ENCODE peak calls at places on chromosomes 2 and 18, in seven cellular contexts. T is GM23338, C is endothelial cell of umbilical vein, V is breast epithelium, Q is GM12892, F is SK-N-SH, G is GM12878. A is an unnamed sample.

GRCh38 chr2:113720167-113720566 is 36.3 kb downstream of the SLC35F5 start:
- DNase-seq in T (peak), C (peak), V (no peak), Q (no peak), F (peak), G (no peak), A (no peak)

GRCh38 chr2:220043155-220043992 is 415.9 kb downstream of the SLC4A3 start:
- DNase-seq in T (no peak), C (no peak), V (no peak), Q (no peak), F (no peak), G (no peak), A (no peak)

GRCh38 chr2:18154259-18154658 is 275.8 kb downstream of the KCNS3 start:
- DNase-seq in T (no peak), C (no peak), V (no peak), Q (no peak), F (no peak), G (no peak), A (no peak)

GRCh38 chr18:59096098-59096779 is 43.4 kb upstream of the SEC11C start:
- DNase-seq in T (peak), C (no peak), V (no peak), Q (no peak), F (peak), G (no peak), A (no peak)

GRCh38 chr18:23721711-23722479 is 32.6 kb downstream of the LAMA3 start:
- DNase-seq in T (no peak), C (peak), V (no peak), Q (no peak), F (no peak), G (no peak), A (no peak)

GRCh38 chr18:37248281-37248680 is 317.3 kb downstream of the CELF4 start:
- DNase-seq in T (no peak), C (no peak), V (no peak), Q (no peak), F (no peak), G (no peak), A (no peak)

GRCh38 chr2:30990176-30990575 is 148.1 kb downstream of the GALNT14 start:
- DNase-seq in T (no peak), C (no peak), V (no peak), Q (no peak), F (peak), G (no peak), A (no peak)

GRCh38 chr2:7053650-7054262 is 136.5 kb downstream of the RNF144A start:
- DNase-seq in T (no peak), C (no peak), V (no peak), Q (no peak), F (peak), G (no peak), A (no peak)

GRCh38 chr2:71700880-71701397 is 247.6 kb downstream of the DYSF start:
- DNase-seq in T (no peak), C (no peak), V (peak), Q (no peak), F (no peak), G (no peak), A (no peak)
- TF ChIP-seq POLR2AphosphoS5 in T (no peak), C (no peak), V (no peak), Q (no peak), F (no peak), G (no peak), A (no peak)

GRCh38 chr18:11944786-11945185 is 36.5 kb upstream of the IMPA2 start:
- DNase-seq in T (no peak), C (no peak), V (no peak), Q (no peak), F (no peak), G (no peak), A (no peak)

GRCh38 chr18:11946756-11947155 is 34.6 kb upstream of the IMPA2 start:
- DNase-seq in T (peak), C (no peak), V (no peak), Q (no peak), F (no peak), G (no peak), A (no peak)

GRCh38 chr18:11948852-11949523 is 32.3 kb upstream of the IMPA2 start:
- DNase-seq in T (peak), C (no peak), V (no peak), Q (no peak), F (no peak), G (no peak), A (no peak)

GRCh38 chr18:11950824-11951223 is 30.5 kb upstream of the IMPA2 start:
- DNase-seq in T (no peak), C (no peak), V (no peak), Q (no peak), F (no peak), G (no peak), A (no peak)

GRCh38 chr18:11947214-11948119 is 33.8 kb upstream of the IMPA2 start:
- DNase-seq in T (peak), C (peak), V (peak), Q (peak), F (no peak), G (peak), A (peak)
- TF ChIP-seq POLR2AphosphoS5 in T (peak), C (no peak), V (peak), Q (no peak), F (no peak), G (no peak), A (peak)

DNA sequence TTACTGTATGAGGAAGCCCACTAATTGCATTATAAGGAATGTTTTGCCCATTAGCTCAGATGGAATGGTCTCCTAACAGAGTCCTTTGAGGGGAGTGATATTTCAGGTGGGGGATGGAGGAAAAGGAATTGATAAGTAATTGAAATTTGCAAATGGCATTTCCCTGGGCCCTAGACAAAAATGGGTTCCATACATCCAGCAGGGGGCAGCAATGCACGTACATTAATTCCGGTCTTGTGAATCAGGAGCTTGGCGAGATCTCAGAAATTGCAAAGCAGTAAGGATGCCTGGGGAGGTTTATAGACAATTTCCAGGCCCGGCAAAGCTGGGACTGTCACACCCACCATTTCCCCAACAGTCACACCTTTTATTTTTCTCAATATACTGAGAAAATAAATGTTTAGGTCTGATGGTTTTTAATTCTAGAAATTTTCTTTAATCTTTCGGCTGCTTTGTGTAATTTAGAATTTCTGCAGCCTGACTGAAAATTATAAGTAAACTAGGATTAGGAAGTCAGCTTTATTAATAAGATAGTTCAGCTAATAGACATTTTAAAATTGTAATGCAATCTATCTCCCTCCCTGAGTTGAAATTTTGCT is 122.8 kb downstream of the LYPD1 start:
- DNase-seq in T (peak), C (peak), V (peak), Q (peak), F (peak), G (peak), A (peak)
- TF ChIP-seq POLR2AphosphoS5 in T (no peak), C (no peak), V (no peak), Q (no peak), F (no peak), G (no peak), A (no peak)

GRCh38 chr2:96115631-96116423 is 544 bp downstream of the ADRA2B start:
- DNase-seq in T (peak), C (no peak), V (no peak), Q (no peak), F (no peak), G (no peak), A (peak)

GRCh38 chr2:96116879-96117533 is 635 bp upstream of the ADRA2B start:
- DNase-seq in T (peak), C (peak), V (no peak), Q (peak), F (peak), G (no peak), A (peak)

GRCh38 chr2:96114903-96115581 is 1.3 kb downstream of the ADRA2B start:
- DNase-seq in T (no peak), C (no peak), V (no peak), Q (no peak), F (no peak), G (no peak), A (no peak)

GRCh38 chr2:96117701-96118588 is 1.6 kb upstream of the ADRA2B start:
- DNase-seq in T (peak), C (no peak), V (no peak), Q (no peak), F (peak), G (no peak), A (no peak)

DNA sequence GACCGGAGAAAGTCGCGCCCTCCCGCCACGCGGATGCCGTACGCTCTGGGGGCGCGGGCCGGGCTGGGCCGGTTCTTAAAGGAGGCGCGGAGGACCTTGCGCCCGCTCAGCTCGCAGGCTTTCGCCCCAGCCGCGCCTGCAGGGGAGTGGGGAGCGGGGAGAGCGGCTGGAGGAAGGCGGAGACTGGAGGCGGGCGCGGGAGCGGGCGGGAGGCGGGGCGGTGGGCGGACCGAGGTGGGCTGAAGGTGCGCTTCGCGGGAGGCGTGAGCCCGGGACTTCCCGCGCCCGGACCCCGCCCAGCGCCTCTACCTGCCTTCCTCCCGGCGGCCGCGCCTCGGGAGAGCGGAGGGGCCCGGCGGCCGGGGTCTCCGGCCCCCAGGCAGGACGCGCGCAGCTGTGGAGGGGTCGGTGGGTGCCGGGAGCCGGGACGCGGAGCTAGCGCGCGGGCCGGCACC is at the start of gene ADRA2B:
- DNase-seq in T (peak), C (peak), V (peak), Q (peak), F (peak), G (no peak), A (peak)
- TF ChIP-seq POLR2AphosphoS5 in T (peak), C (no peak), V (no peak), Q (no peak), F (no peak), G (no peak), A (no peak)

DNA sequence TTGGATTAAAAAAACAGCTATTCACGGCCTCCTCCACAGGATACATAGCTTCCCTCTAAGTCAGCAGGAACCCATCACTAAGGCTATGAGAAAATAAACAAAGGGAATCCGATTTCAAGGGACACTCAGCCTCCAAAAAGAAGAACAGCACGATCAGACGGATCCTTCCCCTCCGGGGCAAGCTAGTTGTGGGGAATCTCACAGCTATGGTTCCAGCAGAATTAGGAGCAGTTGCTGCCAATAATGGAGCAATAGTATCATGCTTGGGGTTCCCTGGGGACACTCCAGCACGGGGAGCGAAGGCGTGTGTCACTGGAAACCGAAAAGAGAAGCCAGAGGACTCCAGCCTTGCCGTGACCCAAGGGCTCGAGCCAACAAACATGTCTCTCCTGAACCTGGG is 163.1 kb downstream of the TTC32 start:
- DNase-seq in T (no peak), C (no peak), V (no peak), Q (no peak), F (no peak), G (no peak), A (no peak)
- TF ChIP-seq POLR2AphosphoS5 in T (no peak), C (no peak), V (peak), Q (no peak), F (no peak), G (no peak), A (no peak)

GRCh38 chr2:172083725-172084483 is 1.4 kb upstream of the DLX1 start:
- DNase-seq in T (peak), C (peak), V (no peak), Q (no peak), F (peak), G (no peak), A (no peak)

GRCh38 chr2:172082944-172083718 is 2.2 kb upstream of the DLX1 start:
- DNase-seq in T (peak), C (peak), V (no peak), Q (no peak), F (peak), G (no peak), A (no peak)

GRCh38 chr2:172085460-172086159 is at the start of gene DLX1:
- DNase-seq in T (no peak), C (no peak), V (no peak), Q (no peak), F (peak), G (no peak), A (no peak)

GRCh38 chr2:172084734-172085459 is 410 bp upstream of the DLX1 start:
- DNase-seq in T (peak), C (peak), V (no peak), Q (peak), F (peak), G (no peak), A (no peak)

DNA sequence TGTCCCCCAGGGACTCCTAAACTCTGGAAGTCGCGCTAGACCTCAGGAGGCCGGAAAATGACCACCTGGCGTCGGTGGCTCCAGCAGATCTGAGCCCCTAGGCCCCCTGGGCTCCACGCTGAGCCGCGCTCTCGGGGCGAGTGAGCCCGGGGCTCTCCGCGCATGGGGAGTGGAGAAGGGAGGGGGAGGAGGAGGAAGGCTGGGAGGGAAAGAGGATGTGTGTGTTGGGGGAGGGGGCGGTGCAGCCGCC is 898 bp upstream of the DLX1 start:
- DNase-seq in T (no peak), C (no peak), V (no peak), Q (no peak), F (no peak), G (no peak), A (no peak)
- TF ChIP-seq POLR2AphosphoS5 in T (no peak), C (no peak), V (no peak), Q (no peak), F (no peak), G (no peak), A (no peak)

A was measured in GM12891.